ENCODE peak calls at places on chromosome 3, in eight cellular contexts. One of them, this sample, is unnamed.

GRCh38 chr3:150101016-150101415 is 130.3 kb upstream of the PFN2 start:
- DNase-seq in T follicular helper cell: no peak
- DNase-seq in cardiac muscle cell: no peak
- DNase-seq in NCI-H524: no peak
- DNase-seq in transverse colon: no peak
- DNase-seq in AG08395: no peak
- DNase-seq in T1000: no peak
- DNase-seq in NCI-H1417: no peak
- DNase-seq in this sample: no peak

GRCh38 chr3:9623148-9623547 is 26.2 kb upstream of the MTMR14 start:
- DNase-seq in NCI-H1417: no peak
- DNase-seq in T1000: no peak
- DNase-seq in AG08395: no peak
- DNase-seq in T follicular helper cell: no peak
- DNase-seq in NCI-H524: peak
- DNase-seq in transverse colon: no peak
- DNase-seq in cardiac muscle cell: no peak
- DNase-seq in this sample: no peak

GRCh38 chr3:118637866-118638265 is 396.8 kb downstream of the IGSF11 start:
- DNase-seq in AG08395: no peak
- DNase-seq in T1000: no peak
- DNase-seq in transverse colon: no peak
- DNase-seq in T follicular helper cell: no peak
- DNase-seq in cardiac muscle cell: no peak
- DNase-seq in NCI-H1417: no peak
- DNase-seq in NCI-H524: peak
- DNase-seq in this sample: no peak

GRCh38 chr3:126342991-126343661 is 14.1 kb downstream of the KLF15 start:
- DNase-seq in NCI-H524: peak
- DNase-seq in NCI-H1417: no peak
- DNase-seq in AG08395: no peak
- DNase-seq in T1000: no peak
- DNase-seq in cardiac muscle cell: peak
- DNase-seq in transverse colon: peak
- DNase-seq in T follicular helper cell: no peak
- DNase-seq in this sample: no peak

GRCh38 chr3:168285506-168285905 is 189.8 kb upstream of the GOLIM4 start:
- DNase-seq in NCI-H524: no peak
- DNase-seq in NCI-H1417: no peak
- DNase-seq in T follicular helper cell: no peak
- DNase-seq in AG08395: no peak
- DNase-seq in T1000: no peak
- DNase-seq in cardiac muscle cell: no peak
- DNase-seq in transverse colon: no peak
- DNase-seq in this sample: no peak

GRCh38 chr3:73228425-73228824 is 167.0 kb downstream of the EBLN2 start:
- DNase-seq in NCI-H1417: no peak
- DNase-seq in T follicular helper cell: no peak
- DNase-seq in cardiac muscle cell: no peak
- DNase-seq in T1000: no peak
- DNase-seq in AG08395: peak
- DNase-seq in NCI-H524: no peak
- DNase-seq in transverse colon: no peak
- DNase-seq in this sample: no peak

GRCh38 chr3:121883507-121883906 is 10.7 kb upstream of the SLC15A2 start:
- DNase-seq in NCI-H524: peak
- DNase-seq in T1000: no peak
- DNase-seq in transverse colon: no peak
- DNase-seq in T follicular helper cell: no peak
- DNase-seq in NCI-H1417: peak
- DNase-seq in cardiac muscle cell: peak
- DNase-seq in AG08395: peak
- DNase-seq in this sample: no peak

GRCh38 chr3:23921052-23921511 is 4.2 kb downstream of the RPL15 start:
- DNase-seq in NCI-H1417: no peak
- DNase-seq in cardiac muscle cell: no peak
- DNase-seq in transverse colon: no peak
- DNase-seq in AG08395: no peak
- DNase-seq in T follicular helper cell: no peak
- DNase-seq in NCI-H524: peak
- DNase-seq in T1000: no peak
- DNase-seq in this sample: no peak

GRCh38 chr3:122081543-122081942 is 26.4 kb downstream of the CD86 start:
- DNase-seq in T follicular helper cell: no peak
- DNase-seq in transverse colon: no peak
- DNase-seq in NCI-H1417: no peak
- DNase-seq in cardiac muscle cell: no peak
- DNase-seq in T1000: no peak
- DNase-seq in AG08395: no peak
- DNase-seq in NCI-H524: no peak
- DNase-seq in this sample: no peak

GRCh38 chr3:132749786-132750185 is 27.6 kb upstream of the NPHP3 start:
- DNase-seq in NCI-H524: no peak
- DNase-seq in NCI-H1417: no peak
- DNase-seq in transverse colon: no peak
- DNase-seq in cardiac muscle cell: peak
- DNase-seq in T1000: no peak
- DNase-seq in T follicular helper cell: no peak
- DNase-seq in AG08395: no peak
- DNase-seq in this sample: no peak

GRCh38 chr3:188531210-188531609 is 377.3 kb downstream of the LPP start:
- DNase-seq in AG08395: peak
- DNase-seq in cardiac muscle cell: peak
- DNase-seq in T1000: no peak
- DNase-seq in NCI-H524: no peak
- DNase-seq in transverse colon: no peak
- DNase-seq in NCI-H1417: no peak
- DNase-seq in T follicular helper cell: no peak
- DNase-seq in this sample: no peak

GRCh38 chr3:167754049-167754448 is 18.5 kb downstream of the SERPINI1 start:
- DNase-seq in NCI-H1417: no peak
- DNase-seq in T1000: no peak
- DNase-seq in NCI-H524: no peak
- DNase-seq in transverse colon: no peak
- DNase-seq in AG08395: no peak
- DNase-seq in cardiac muscle cell: no peak
- DNase-seq in T follicular helper cell: no peak
- DNase-seq in this sample: no peak

GRCh38 chr3:143973352-143974021 is 1.9 kb downstream of the DIPK2A start:
- DNase-seq in NCI-H1417: peak
- DNase-seq in T follicular helper cell: no peak
- DNase-seq in transverse colon: peak
- DNase-seq in NCI-H524: peak
- DNase-seq in cardiac muscle cell: peak
- DNase-seq in AG08395: no peak
- DNase-seq in T1000: no peak
- DNase-seq in this sample: no peak

GRCh38 chr3:56711344-56711743 is 28.3 kb upstream of the TASOR start:
- DNase-seq in transverse colon: no peak
- DNase-seq in T1000: no peak
- DNase-seq in cardiac muscle cell: no peak
- DNase-seq in NCI-H1417: no peak
- DNase-seq in AG08395: no peak
- DNase-seq in T follicular helper cell: no peak
- DNase-seq in NCI-H524: no peak
- DNase-seq in this sample: no peak

GRCh38 chr3:32780735-32781210 is 37.0 kb upstream of the TRIM71 start:
- DNase-seq in cardiac muscle cell: peak
- DNase-seq in NCI-H524: peak
- DNase-seq in T1000: peak
- DNase-seq in AG08395: peak
- DNase-seq in transverse colon: peak
- DNase-seq in T follicular helper cell: no peak
- DNase-seq in NCI-H1417: no peak
- DNase-seq in this sample: no peak

GRCh38 chr3:79247367-79248103 is 520.3 kb downstream of the ROBO1 start:
- DNase-seq in T follicular helper cell: no peak
- DNase-seq in NCI-H1417: no peak
- DNase-seq in AG08395: peak
- DNase-seq in transverse colon: no peak
- DNase-seq in cardiac muscle cell: peak
- DNase-seq in T1000: no peak
- DNase-seq in NCI-H524: no peak
- DNase-seq in this sample: no peak

GRCh38 chr3:173066044-173066679 is 74.9 kb downstream of the SPATA16 start:
- DNase-seq in T follicular helper cell: no peak
- DNase-seq in NCI-H524: peak
- DNase-seq in transverse colon: no peak
- DNase-seq in cardiac muscle cell: peak
- DNase-seq in AG08395: no peak
- DNase-seq in NCI-H1417: no peak
- DNase-seq in T1000: no peak
- DNase-seq in this sample: no peak

GRCh38 chr3:43727930-43728329 is 37.2 kb downstream of the ABHD5 start:
- DNase-seq in AG08395: peak
- DNase-seq in NCI-H1417: no peak
- DNase-seq in T follicular helper cell: no peak
- DNase-seq in cardiac muscle cell: peak
- DNase-seq in T1000: no peak
- DNase-seq in NCI-H524: no peak
- DNase-seq in transverse colon: no peak
- DNase-seq in this sample: no peak

This sample was measured in effector CD4-positive, alpha-beta T cell.